ENCODE peak calls at places on chromosomes 11 and 22, in six cellular contexts. I is sciatic nerve, Y is posterior cingulate gyrus, A is RPMI7951, N is NCI-H82, O is DMS 273 treated with DMSO at 0.1 percent for 48 hours. Q is an unnamed sample.

GRCh38 chr22:47035443-47035881 is 273.0 kb downstream of the TBC1D22A start:
- DNase-seq in A (no peak), Y (peak), O (no peak), I (no peak), N (no peak), Q (no peak)

GRCh38 chr11:102256251-102256650 is 61.0 kb upstream of the BIRC3 start:
- DNase-seq in O (no peak), N (no peak), I (no peak), A (peak), Y (no peak), Q (peak)

GRCh38 chr22:24819941-24820461 is 14.0 kb downstream of the SGSM1 start:
- DNase-seq in Y (peak), O (no peak), N (no peak), I (no peak), A (no peak), Q (peak)

GRCh38 chr22:39349506-39349966 is 255 bp upstream of the SYNGR1 start:
- DNase-seq in I (peak), N (peak), A (no peak), O (no peak), Y (peak), Q (peak)

GRCh38 chr11:10809373-10810199 is 860 bp upstream of the EIF4G2 start:
- DNase-seq in I (no peak), N (peak), O (no peak), A (peak), Y (peak), Q (no peak)

GRCh38 chr11:72067676-72068075 is 12.7 kb downstream of the NUMA1 start:
- DNase-seq in N (no peak), A (no peak), I (no peak), O (no peak), Y (no peak), Q (no peak)

GRCh38 chr11:113350646-113351045 is 36.3 kb downstream of the TTC12 start:
- DNase-seq in I (no peak), N (peak), Y (peak), O (no peak), A (no peak), Q (no peak)

GRCh38 chr22:27801616-27802388 is at the start of gene MN1:
- DNase-seq in N (peak), O (no peak), I (peak), A (no peak), Y (peak), Q (peak)

GRCh38 chr22:16387088-16387487 is 205.5 kb downstream of the CCT8L2 start:
- DNase-seq in A (no peak), O (no peak), I (no peak), Y (peak), N (peak), Q (no peak)

Q was measured in hepatocyte.